ENCODE peak calls at places on chromosomes 11 and 22, in seven cellular contexts. Q, I, Z, O, J, D and S are unnamed samples.

GRCh38 chr11:106761745-106762144 is 256.5 kb downstream of the GUCY1A2 start:
- DNase-seq in O (no peak), Q (no peak), J (no peak), I (no peak), D (no peak), Z (no peak), S (no peak)

GRCh38 chr22:50114221-50114981 is 24.6 kb downstream of the MOV10L1 start:
- DNase-seq in I (peak), Q (no peak), D (no peak), J (peak), O (peak), Z (peak), S (peak)

GRCh38 chr11:121385693-121386092 is 66.4 kb upstream of the SORL1 start:
- DNase-seq in I (no peak), D (no peak), O (no peak), Q (no peak), J (no peak), Z (no peak), S (no peak)

GRCh38 chr11:122920579-122920978 is 38.0 kb downstream of the JHY start:
- DNase-seq in Z (no peak), I (no peak), J (peak), D (no peak), Q (no peak), O (no peak), S (no peak)

GRCh38 chr11:132072880-132073213 is 702.4 kb downstream of the NTM start:
- DNase-seq in Q (no peak), J (no peak), D (no peak), O (peak), Z (peak), I (peak), S (peak)

GRCh38 chr11:65425105-65425970 is 2.7 kb downstream of the NEAT1 start:
- DNase-seq in Q (no peak), D (peak), Z (peak), J (peak), I (peak), O (peak), S (peak)

GRCh38 chr11:6397156-6397555 is 6.9 kb downstream of the SMPD1 start:
- DNase-seq in D (no peak), I (no peak), J (no peak), Q (no peak), O (no peak), Z (peak), S (no peak)

GRCh38 chr11:103624708-103625623 is 411.5 kb upstream of the DDI1 start:
- DNase-seq in O (peak), Z (peak), D (no peak), J (no peak), Q (no peak), I (peak), S (peak)

GRCh38 chr22:31828739-31829138 is 74.9 kb downstream of the DEPDC5 start:
- DNase-seq in J (no peak), D (no peak), Q (no peak), I (peak), Z (peak), O (no peak), S (peak)

GRCh38 chr11:1840780-1841480 is 2.1 kb downstream of the TNNI2 start:
- DNase-seq in J (peak), D (no peak), I (no peak), O (no peak), Q (no peak), Z (no peak), S (no peak)

GRCh38 chr22:36850016-36850415 is 10.8 kb upstream of the NCF4 start:
- DNase-seq in O (no peak), Q (no peak), D (no peak), I (no peak), J (no peak), Z (no peak), S (no peak)

GRCh38 chr11:90775573-90776165 is 552.8 kb upstream of the CHORDC1 start:
- DNase-seq in D (no peak), J (no peak), Q (no peak), O (no peak), Z (no peak), I (no peak), S (no peak)

GRCh38 chr11:11806586-11806985 is 35.2 kb upstream of the USP47 start:
- DNase-seq in D (no peak), O (no peak), Z (no peak), I (no peak), J (no peak), Q (no peak), S (no peak)

GRCh38 chr11:65797711-65798110 is 10.8 kb downstream of the OVOL1 start:
- DNase-seq in Z (no peak), Q (no peak), J (no peak), O (no peak), I (no peak), D (no peak), S (no peak)

GRCh38 chr11:76783901-76784813 is 1.0 kb downstream of the TSKU start:
- DNase-seq in O (peak), I (peak), Q (peak), Z (peak), J (no peak), D (no peak), S (peak)

GRCh38 chr11:1057806-1058205 is 16.9 kb upstream of the MUC2 start:
- DNase-seq in Q (no peak), I (no peak), O (no peak), J (no peak), Z (no peak), D (no peak), S (no peak)